ENCODE peak calls at places on chromosome 17, in seven cellular contexts. One of them, this sample, is unnamed.

GRCh38 chr17:15972497-15972951 is 27.0 kb downstream of the ZSWIM7 start:
- DNase-seq in psoas muscle: no peak
- DNase-seq in MM.1S: no peak
- DNase-seq in CD8-positive, alpha-beta T cell: no peak
- DNase-seq in uterus: no peak
- DNase-seq in cardiac muscle cell: peak
- DNase-seq in heart left ventricle: no peak
- DNase-seq in this sample: no peak

GRCh38 chr17:48615212-48615962 is at the start of gene HOXB8:
- DNase-seq in psoas muscle: no peak
- DNase-seq in MM.1S: no peak
- DNase-seq in CD8-positive, alpha-beta T cell: no peak
- DNase-seq in uterus: no peak
- DNase-seq in cardiac muscle cell: no peak
- DNase-seq in heart left ventricle: no peak
- DNase-seq in this sample: no peak

GRCh38 chr17:57966246-57966645 is 11.0 kb upstream of the CUEDC1 start:
- DNase-seq in psoas muscle: no peak
- DNase-seq in MM.1S: no peak
- DNase-seq in CD8-positive, alpha-beta T cell: no peak
- DNase-seq in uterus: no peak
- DNase-seq in cardiac muscle cell: no peak
- DNase-seq in heart left ventricle: no peak
- DNase-seq in this sample: no peak

GRCh38 chr17:7836596-7837374 is 2.8 kb downstream of the KDM6B start:
- DNase-seq in psoas muscle: peak
- DNase-seq in MM.1S: peak
- DNase-seq in CD8-positive, alpha-beta T cell: no peak
- DNase-seq in uterus: peak
- DNase-seq in cardiac muscle cell: peak
- DNase-seq in heart left ventricle: peak
- DNase-seq in this sample: peak

GRCh38 chr17:45146616-45147101 is 1.6 kb upstream of the HEXIM1 start:
- DNase-seq in psoas muscle: no peak
- DNase-seq in MM.1S: no peak
- DNase-seq in CD8-positive, alpha-beta T cell: no peak
- DNase-seq in uterus: peak
- DNase-seq in cardiac muscle cell: peak
- DNase-seq in heart left ventricle: no peak
- DNase-seq in this sample: no peak

GRCh38 chr17:17868637-17869522 is 32.1 kb upstream of the SREBF1 start:
- DNase-seq in psoas muscle: no peak
- DNase-seq in MM.1S: no peak
- DNase-seq in CD8-positive, alpha-beta T cell: no peak
- DNase-seq in uterus: peak
- DNase-seq in cardiac muscle cell: peak
- DNase-seq in heart left ventricle: no peak
- DNase-seq in this sample: no peak

GRCh38 chr17:62780951-62781350 is 27.2 kb downstream of the MARCHF10 start:
- DNase-seq in psoas muscle: no peak
- DNase-seq in MM.1S: no peak
- DNase-seq in CD8-positive, alpha-beta T cell: no peak
- DNase-seq in uterus: no peak
- DNase-seq in cardiac muscle cell: peak
- DNase-seq in heart left ventricle: no peak
- DNase-seq in this sample: no peak

GRCh38 chr17:35784895-35785294 is 10.5 kb downstream of the MMP28 start:
- DNase-seq in psoas muscle: no peak
- DNase-seq in MM.1S: no peak
- DNase-seq in CD8-positive, alpha-beta T cell: no peak
- DNase-seq in uterus: no peak
- DNase-seq in cardiac muscle cell: no peak
- DNase-seq in heart left ventricle: no peak
- DNase-seq in this sample: no peak

GRCh38 chr17:65181237-65182061 is 44.3 kb downstream of the RGS9 start:
- DNase-seq in psoas muscle: no peak
- DNase-seq in MM.1S: peak
- DNase-seq in CD8-positive, alpha-beta T cell: no peak
- DNase-seq in uterus: no peak
- DNase-seq in cardiac muscle cell: no peak
- DNase-seq in heart left ventricle: no peak
- DNase-seq in this sample: no peak

GRCh38 chr17:39925282-39926134 is 1.9 kb downstream of the ORMDL3 start:
- DNase-seq in psoas muscle: no peak
- DNase-seq in MM.1S: peak
- DNase-seq in CD8-positive, alpha-beta T cell: no peak
- DNase-seq in uterus: no peak
- DNase-seq in cardiac muscle cell: peak
- DNase-seq in heart left ventricle: no peak
- DNase-seq in this sample: no peak

GRCh38 chr17:56834380-56835258 is 668 bp downstream of the DGKE start:
- DNase-seq in psoas muscle: peak
- DNase-seq in MM.1S: peak
- DNase-seq in CD8-positive, alpha-beta T cell: peak
- DNase-seq in uterus: peak
- DNase-seq in cardiac muscle cell: peak
- DNase-seq in heart left ventricle: peak
- DNase-seq in this sample: peak

GRCh38 chr17:34503804-34504203 is 75.6 kb upstream of the TMEM132E start:
- DNase-seq in psoas muscle: no peak
- DNase-seq in MM.1S: peak
- DNase-seq in CD8-positive, alpha-beta T cell: no peak
- DNase-seq in uterus: no peak
- DNase-seq in cardiac muscle cell: peak
- DNase-seq in heart left ventricle: no peak
- DNase-seq in this sample: peak

GRCh38 chr17:44749076-44750020 is 9.4 kb upstream of the ADAM11 start:
- DNase-seq in psoas muscle: no peak
- DNase-seq in MM.1S: no peak
- DNase-seq in CD8-positive, alpha-beta T cell: no peak
- DNase-seq in uterus: peak
- DNase-seq in cardiac muscle cell: no peak
- DNase-seq in heart left ventricle: no peak
- DNase-seq in this sample: no peak

GRCh38 chr17:81202318-81202717 is 20.4 kb downstream of the CEP131 start:
- DNase-seq in psoas muscle: no peak
- DNase-seq in MM.1S: no peak
- DNase-seq in CD8-positive, alpha-beta T cell: no peak
- DNase-seq in uterus: no peak
- DNase-seq in cardiac muscle cell: no peak
- DNase-seq in heart left ventricle: no peak
- DNase-seq in this sample: no peak

GRCh38 chr17:17055286-17056166 is 13.3 kb downstream of the MPRIP start:
- DNase-seq in psoas muscle: peak
- DNase-seq in MM.1S: no peak
- DNase-seq in CD8-positive, alpha-beta T cell: no peak
- DNase-seq in uterus: peak
- DNase-seq in cardiac muscle cell: no peak
- DNase-seq in heart left ventricle: no peak
- DNase-seq in this sample: no peak

GRCh38 chr17:48626470-48627241 is 498 bp upstream of the HOXB9 start:
- DNase-seq in psoas muscle: no peak
- DNase-seq in MM.1S: no peak
- DNase-seq in CD8-positive, alpha-beta T cell: no peak
- DNase-seq in uterus: no peak
- DNase-seq in cardiac muscle cell: peak
- DNase-seq in heart left ventricle: no peak
- DNase-seq in this sample: no peak

GRCh38 chr17:68355093-68355492 is 63.8 kb downstream of the ARSG start:
- DNase-seq in psoas muscle: no peak
- DNase-seq in MM.1S: no peak
- DNase-seq in CD8-positive, alpha-beta T cell: no peak
- DNase-seq in uterus: no peak
- DNase-seq in cardiac muscle cell: peak
- DNase-seq in heart left ventricle: no peak
- DNase-seq in this sample: no peak

GRCh38 chr17:44591223-44591622 is 33.9 kb downstream of the FZD2 start:
- DNase-seq in psoas muscle: no peak
- DNase-seq in MM.1S: no peak
- DNase-seq in CD8-positive, alpha-beta T cell: no peak
- DNase-seq in uterus: no peak
- DNase-seq in cardiac muscle cell: peak
- DNase-seq in heart left ventricle: no peak
- DNase-seq in this sample: no peak

DNA sequence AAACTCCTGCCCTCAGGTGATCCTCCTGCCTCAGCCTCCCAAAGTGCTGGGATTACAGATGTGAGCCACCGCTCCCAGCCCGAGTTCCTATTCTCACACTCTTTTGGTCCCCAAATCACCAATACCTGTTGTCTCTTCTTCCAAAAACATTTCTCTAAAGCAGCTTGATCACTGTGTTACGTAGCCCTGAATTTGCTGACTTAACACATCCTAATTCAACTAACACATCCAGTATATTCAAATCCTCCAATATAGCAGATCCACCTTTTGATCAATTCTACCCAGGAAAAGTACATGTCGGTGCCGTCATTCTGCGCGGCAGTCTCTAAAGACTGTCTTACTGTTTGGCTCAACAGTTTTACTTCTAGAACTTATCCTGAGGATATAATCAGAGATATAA is 191.3 kb downstream of the ZNF18 start:
- DNase-seq in psoas muscle: no peak
- DNase-seq in MM.1S: no peak
- DNase-seq in CD8-positive, alpha-beta T cell: no peak
- DNase-seq in uterus: no peak
- DNase-seq in cardiac muscle cell: no peak
- DNase-seq in heart left ventricle: no peak
- DNase-seq in this sample: no peak
- TF ChIP-seq CTCF in psoas muscle: no peak
- TF ChIP-seq CTCF in MM.1S: no peak
- TF ChIP-seq CTCF in CD8-positive, alpha-beta T cell: no peak
- TF ChIP-seq CTCF in uterus: no peak
- TF ChIP-seq CTCF in cardiac muscle cell: no peak
- TF ChIP-seq CTCF in heart left ventricle: no peak
- TF ChIP-seq CTCF in this sample: no peak

DNA sequence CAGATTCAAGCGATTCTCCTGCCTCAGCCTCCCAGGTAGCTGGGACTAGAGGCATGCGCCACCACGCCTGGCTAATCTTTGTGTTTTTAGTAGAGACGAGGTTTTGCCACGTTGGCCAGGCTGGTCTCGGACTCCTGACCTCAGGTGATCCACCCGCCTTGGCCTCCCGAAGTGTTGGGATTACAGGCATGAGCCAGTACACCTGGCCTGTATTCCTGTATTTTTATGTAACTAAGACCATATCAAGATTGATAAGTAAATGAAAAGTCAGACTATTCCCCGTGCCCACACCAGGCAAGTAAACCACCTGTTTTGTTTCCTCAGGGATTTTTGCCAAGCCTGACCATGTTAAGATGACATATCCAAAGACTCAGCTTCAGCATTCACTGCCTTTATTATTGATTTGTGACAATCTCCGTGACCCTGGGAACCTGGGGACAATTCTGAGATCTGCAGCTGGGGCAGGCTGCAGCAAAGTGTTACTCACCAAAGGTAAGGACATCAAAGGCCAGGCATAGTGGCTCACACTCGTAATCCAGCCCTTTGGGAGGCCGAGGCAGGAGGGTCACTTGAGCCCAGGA is 5.6 kb downstream of the MRM3 start:
- DNase-seq in psoas muscle: no peak
- DNase-seq in MM.1S: no peak
- DNase-seq in CD8-positive, alpha-beta T cell: no peak
- DNase-seq in uterus: no peak
- DNase-seq in cardiac muscle cell: no peak
- DNase-seq in heart left ventricle: no peak
- DNase-seq in this sample: peak
- H3K27ac ChIP-seq in psoas muscle: no peak
- H3K27ac ChIP-seq in MM.1S: no peak
- H3K27ac ChIP-seq in CD8-positive, alpha-beta T cell: no peak
- H3K27ac ChIP-seq in uterus: no peak
- H3K27ac ChIP-seq in cardiac muscle cell: no peak
- H3K27ac ChIP-seq in heart left ventricle: no peak
- H3K27ac ChIP-seq in this sample: no peak

DNA sequence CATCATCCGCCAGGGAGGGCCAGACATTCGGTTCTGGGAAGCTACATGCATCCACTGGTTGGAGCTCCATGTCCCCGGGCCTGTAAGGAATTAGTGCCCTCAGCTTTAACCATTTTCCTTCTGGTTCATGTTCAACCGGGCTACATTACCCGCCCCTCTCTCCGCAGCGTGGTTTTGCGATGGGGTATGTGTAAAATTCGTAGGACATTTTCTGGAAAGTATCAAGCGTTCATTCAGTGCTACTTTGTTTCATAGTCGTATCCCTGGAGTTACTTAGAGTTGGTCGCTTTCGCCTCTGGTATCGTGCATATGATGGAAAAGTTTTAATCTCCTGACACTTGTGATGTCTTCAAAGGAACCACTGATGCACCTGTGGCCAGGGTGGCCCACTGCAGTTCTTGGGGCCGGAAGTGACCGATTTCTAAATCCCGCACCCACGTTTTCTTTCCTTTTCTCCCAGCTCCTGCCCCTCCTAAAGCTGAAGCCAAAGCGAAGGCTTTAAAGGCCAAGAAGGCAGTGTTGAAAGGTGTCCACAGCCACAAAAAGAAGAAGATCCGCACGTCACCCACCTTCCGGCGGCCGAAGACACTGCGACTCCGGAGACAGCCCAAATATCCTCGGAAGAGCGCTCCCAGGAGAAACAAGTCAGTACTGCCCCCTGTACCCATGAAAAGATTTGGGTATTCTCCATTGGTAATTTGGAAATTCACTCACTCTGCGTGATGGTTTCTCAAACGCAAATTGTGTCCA is 637 bp downstream of the RPL23A start:
- DNase-seq in psoas muscle: no peak
- DNase-seq in MM.1S: peak
- DNase-seq in CD8-positive, alpha-beta T cell: no peak
- DNase-seq in uterus: no peak
- DNase-seq in cardiac muscle cell: no peak
- DNase-seq in heart left ventricle: no peak
- DNase-seq in this sample: no peak
- TF ChIP-seq CTCF in psoas muscle: no peak
- TF ChIP-seq CTCF in MM.1S: peak
- TF ChIP-seq CTCF in CD8-positive, alpha-beta T cell: no peak
- TF ChIP-seq CTCF in uterus: no peak
- TF ChIP-seq CTCF in cardiac muscle cell: peak
- TF ChIP-seq CTCF in heart left ventricle: no peak
- TF ChIP-seq CTCF in this sample: no peak

GRCh38 chr17:77462101-77462500 is 321.3 kb downstream of the SEC14L1 start:
- DNase-seq in psoas muscle: no peak
- DNase-seq in MM.1S: no peak
- DNase-seq in CD8-positive, alpha-beta T cell: no peak
- DNase-seq in uterus: no peak
- DNase-seq in cardiac muscle cell: no peak
- DNase-seq in heart left ventricle: no peak
- DNase-seq in this sample: no peak

GRCh38 chr17:77459018-77459755 is 318.4 kb downstream of the SEC14L1 start:
- DNase-seq in psoas muscle: no peak
- DNase-seq in MM.1S: no peak
- DNase-seq in CD8-positive, alpha-beta T cell: no peak
- DNase-seq in uterus: no peak
- DNase-seq in cardiac muscle cell: no peak
- DNase-seq in heart left ventricle: no peak
- DNase-seq in this sample: no peak

GRCh38 chr17:77458202-77459017 is 317.6 kb downstream of the SEC14L1 start:
- DNase-seq in psoas muscle: no peak
- DNase-seq in MM.1S: no peak
- DNase-seq in CD8-positive, alpha-beta T cell: no peak
- DNase-seq in uterus: no peak
- DNase-seq in cardiac muscle cell: no peak
- DNase-seq in heart left ventricle: no peak
- DNase-seq in this sample: no peak

GRCh38 chr17:77461277-77462057 is 320.7 kb downstream of the SEC14L1 start:
- DNase-seq in psoas muscle: no peak
- DNase-seq in MM.1S: no peak
- DNase-seq in CD8-positive, alpha-beta T cell: no peak
- DNase-seq in uterus: no peak
- DNase-seq in cardiac muscle cell: no peak
- DNase-seq in heart left ventricle: no peak
- DNase-seq in this sample: no peak

GRCh38 chr17:77460514-77461046 is 319.8 kb downstream of the SEC14L1 start:
- DNase-seq in psoas muscle: peak
- DNase-seq in MM.1S: no peak
- DNase-seq in CD8-positive, alpha-beta T cell: no peak
- DNase-seq in uterus: no peak
- DNase-seq in cardiac muscle cell: no peak
- DNase-seq in heart left ventricle: no peak
- DNase-seq in this sample: no peak
- H3K27ac ChIP-seq in psoas muscle: peak
- H3K27ac ChIP-seq in MM.1S: no peak
- H3K27ac ChIP-seq in CD8-positive, alpha-beta T cell: peak
- H3K27ac ChIP-seq in uterus: peak
- H3K27ac ChIP-seq in cardiac muscle cell: peak
- H3K27ac ChIP-seq in heart left ventricle: peak
- H3K27ac ChIP-seq in this sample: peak